ENCODE peak calls at places on chromosomes 5 and 9, in nine cellular contexts. Q is PC-3; Y is cortex of kidney; S is lower leg skin; N is GM03348; J is mesothelial cell of epicardium; X is stromal cell of bone marrow; H is iPS DF 6.9; W is activated naive CD8-positive, alpha-beta T cell treated with anti-CD3 and anti-CD28 coated beads, Interleukin-2, amount 50 U/mL, for 24 hours. L is an unnamed sample.

GRCh38 chr9:4939118-4939561 is 45.9 kb upstream of the JAK2 start:
- DNase-seq in Q (no peak), Y (no peak), S (no peak), N (no peak), J (no peak), X (no peak), H (no peak), W (no peak), L (no peak)

GRCh38 chr9:131839281-131840084 is 99.6 kb upstream of the RAPGEF1 start:
- DNase-seq in Q (peak; percentile 74), Y (no peak), S (no peak), N (peak; percentile 79), J (no peak), X (peak; percentile 76), H (no peak), W (peak; percentile 34), L (no peak)

GRCh38 chr9:134288731-134289130 is 37.5 kb upstream of the RXRA start:
- DNase-seq in Q (no peak), Y (no peak), S (no peak), N (no peak), J (no peak), X (no peak), H (no peak), W (no peak), L (no peak)

GRCh38 chr5:68171101-68171558 is 44.4 kb upstream of the PIK3R1 start:
- DNase-seq in Q (no peak), Y (no peak), S (peak; percentile 93), N (peak; percentile 47), J (no peak), X (no peak), H (no peak), W (no peak), L (no peak)

GRCh38 chr9:133261753-133262120 is 13.3 kb downstream of the ABO start:
- DNase-seq in Q (no peak), Y (no peak), S (no peak), N (no peak), J (no peak), X (no peak), H (no peak), W (no peak), L (no peak)

GRCh38 chr5:39518516-39518915 is 93.7 kb upstream of the DAB2 start:
- DNase-seq in Q (peak; percentile 59), Y (no peak), S (no peak), N (peak; percentile 50), J (no peak), X (no peak), H (no peak), W (no peak), L (no peak)

GRCh38 chr9:105425817-105426433 is 21.9 kb upstream of the FSD1L start:
- DNase-seq in Q (peak; percentile 50), Y (no peak), S (no peak), N (peak; percentile 73), J (no peak), X (no peak), H (no peak), W (no peak), L (peak; percentile 28)

GRCh38 chr5:102628449-102629175 is 126.5 kb upstream of the PAM start:
- DNase-seq in Q (peak; percentile 99), Y (no peak), S (no peak), N (peak; percentile 74), J (no peak), X (peak; percentile 85), H (no peak), W (no peak), L (no peak)

GRCh38 chr5:52859619-52860018 is 71.9 kb downstream of the ITGA1 start:
- DNase-seq in Q (peak; percentile 5), Y (no peak), S (no peak), N (peak; percentile 66), J (no peak), X (no peak), H (no peak), W (no peak), L (no peak)

GRCh38 chr5:59357421-59357977 is 536.0 kb downstream of the PDE4D start:
- DNase-seq in Q (no peak), Y (no peak), S (no peak), N (no peak), J (no peak), X (no peak), H (no peak), W (no peak), L (no peak)

GRCh38 chr5:151670953-151671636 is 15.6 kb downstream of the SPARC start:
- DNase-seq in Q (peak; percentile 51), Y (no peak), S (no peak), N (no peak), J (no peak), X (no peak), H (no peak), W (no peak), L (no peak)

GRCh38 chr9:85114799-85115198 is 445.3 kb downstream of the NTRK2 start:
- DNase-seq in Q (no peak), Y (no peak), S (no peak), N (no peak), J (no peak), X (no peak), H (no peak), W (no peak), L (no peak)

GRCh38 chr9:112371060-112371459 is 8.8 kb upstream of the HSDL2 start:
- DNase-seq in Q (peak; percentile 47), Y (no peak), S (no peak), N (no peak), J (no peak), X (no peak), H (no peak), W (no peak), L (no peak)

GRCh38 chr5:143244000-143244736 is 159.3 kb downstream of the NR3C1 start:
- DNase-seq in Q (peak; percentile 95), Y (no peak), S (peak; percentile 92), N (peak; percentile 89), J (no peak), X (peak; percentile 98), H (no peak), W (no peak), L (no peak)

GRCh38 chr5:20974423-20974822 is 986.4 kb upstream of the CDH18 start:
- DNase-seq in Q (peak; percentile 73), Y (no peak), S (no peak), N (no peak), J (no peak), X (no peak), H (no peak), W (no peak), L (no peak)

GRCh38 chr9:70257991-70258691 is 637 bp upstream of the SMC5 start:
- DNase-seq in Q (no peak), Y (no peak), S (no peak), N (peak; percentile 51), J (no peak), X (peak; percentile 18), H (no peak), W (no peak), L (no peak)

GRCh38 chr5:98839469-98840383 is 66.3 kb downstream of the RGMB start:
- DNase-seq in Q (peak; percentile 43), Y (no peak), S (no peak), N (peak; percentile 41), J (no peak), X (no peak), H (no peak), W (peak; percentile 6), L (no peak)

GRCh38 chr5:81904861-81905260 is 67.0 kb upstream of the ATG10 start:
- DNase-seq in Q (peak; percentile 27), Y (no peak), S (no peak), N (no peak), J (no peak), X (no peak), H (no peak), W (no peak), L (no peak)

GRCh38 chr9:111161015-111161415 is 122.7 kb upstream of the LPAR1 start:
- DNase-seq in Q (peak; percentile 62), Y (no peak), S (no peak), N (peak; percentile 33), J (no peak), X (peak; percentile 87), H (no peak), W (no peak), L (no peak)

GRCh38 chr5:139120521-139120920 is 77.6 kb downstream of the SIL1 start:
- DNase-seq in Q (no peak), Y (no peak), S (peak; percentile 15), N (no peak), J (no peak), X (no peak), H (no peak), W (no peak), L (no peak)

L was measured in H1.